ENCODE peak calls at places on chromosomes 6 and 20, in nine cellular contexts. E is NCI-H1092; W is fibroblast of lung; X is NCI-H1105; V is stimulated activated CD4-positive, alpha-beta T cell treated with anti-CD3 and anti-CD28 coated beads, TNF-alpha, amount 100 ng/mL, for 1 hour; U is SK-N-DZ; T is iris pigment epithelial cell; D is pancreas; C is GM12865. F is an unnamed sample.

GRCh38 chr6:6847591-6847990 is 259.1 kb downstream of the LY86 start:
- DNase-seq in T (no peak), C (no peak), X (no peak), U (no peak), V (no peak), D (no peak), W (no peak), E (no peak), F (no peak)

GRCh38 chr20:60210779-60211617 is 252.8 kb downstream of the CDH26 start:
- DNase-seq in U (peak), D (peak), T (peak), E (peak), V (peak), W (peak), X (peak), C (peak), F (peak)

GRCh38 chr6:3363296-3364025 is 93.4 kb downstream of the SLC22A23 start:
- DNase-seq in D (peak), C (no peak), X (peak), W (no peak), U (no peak), V (no peak), T (no peak), E (no peak), F (no peak)

GRCh38 chr20:19000071-19000470 is 186.5 kb downstream of the SCP2D1 start:
- DNase-seq in U (no peak), X (no peak), D (no peak), V (no peak), W (no peak), C (no peak), E (no peak), T (no peak), F (no peak)

GRCh38 chr6:121550491-121551010 is 115.1 kb downstream of the GJA1 start:
- DNase-seq in V (no peak), D (no peak), W (no peak), U (no peak), T (no peak), E (no peak), X (no peak), C (no peak), F (no peak)

GRCh38 chr6:10389739-10390494 is 25.0 kb downstream of the TFAP2A start:
- DNase-seq in D (no peak), T (no peak), C (no peak), V (no peak), E (no peak), U (no peak), X (no peak), W (no peak), F (no peak)

GRCh38 chr6:163711615-163712568 is 297.4 kb downstream of the QKI start:
- DNase-seq in U (peak), C (peak), V (no peak), E (peak), X (no peak), T (no peak), W (peak), D (no peak), F (no peak)

GRCh38 chr6:44052419-44053011 is 74.7 kb downstream of the MRPL14 start:
- DNase-seq in X (no peak), V (no peak), C (no peak), W (peak), T (peak), E (no peak), D (no peak), U (peak), F (no peak)

GRCh38 chr6:20707166-20707485 is 172.9 kb downstream of the CDKAL1 start:
- DNase-seq in U (no peak), C (no peak), W (no peak), E (peak), V (no peak), D (no peak), T (no peak), X (peak), F (no peak)

GRCh38 chr6:34516391-34517324 is 39.5 kb downstream of the SPDEF start:
- DNase-seq in W (no peak), T (no peak), V (no peak), E (no peak), X (no peak), C (no peak), U (no peak), D (no peak), F (no peak)

GRCh38 chr6:134814076-134814709 is 135.7 kb downstream of the ALDH8A1 start:
- DNase-seq in C (no peak), W (peak), T (peak), U (no peak), D (no peak), V (no peak), X (no peak), E (no peak), F (no peak)

GRCh38 chr20:63941282-63942060 is 14.7 kb downstream of the UCKL1 start:
- DNase-seq in W (no peak), U (no peak), X (no peak), T (no peak), V (peak), D (peak), C (peak), E (no peak), F (peak)

GRCh38 chr6:111176038-111176762 is 88.9 kb downstream of the SLC16A10 start:
- DNase-seq in W (no peak), V (no peak), D (peak), X (no peak), U (no peak), T (no peak), C (no peak), E (no peak), F (no peak)

GRCh38 chr6:10901751-10902150 is 14.9 kb downstream of the SYCP2L start:
- DNase-seq in T (no peak), W (no peak), V (no peak), C (peak), X (no peak), E (no peak), D (no peak), U (no peak), F (no peak)

GRCh38 chr6:154402081-154402780 is 45.6 kb upstream of the IPCEF1 start:
- DNase-seq in W (peak), U (no peak), V (no peak), X (no peak), C (no peak), E (no peak), T (no peak), D (no peak), F (no peak)

GRCh38 chr6:80161438-80161837 is 55.0 kb downstream of the BCKDHB start:
- DNase-seq in X (no peak), T (no peak), V (no peak), E (no peak), W (no peak), D (no peak), U (peak), C (no peak), F (no peak)

GRCh38 chr6:53287336-53288225 is 61.2 kb downstream of the ELOVL5 start:
- DNase-seq in X (no peak), U (no peak), E (peak), V (no peak), C (no peak), D (no peak), T (no peak), W (no peak), F (no peak)

GRCh38 chr20:58485326-58485725 is 29.9 kb downstream of the APCDD1L start:
- DNase-seq in T (no peak), U (no peak), V (no peak), C (no peak), W (peak), X (no peak), E (no peak), D (no peak), F (no peak)

GRCh38 chr6:168088161-168089106 is 9.4 kb upstream of the FRMD1 start:
- DNase-seq in W (peak), C (no peak), E (no peak), T (peak), X (no peak), U (peak), D (no peak), V (no peak), F (no peak)

GRCh38 chr6:135291288-135292116 is 110.4 kb downstream of the MYB start:
- DNase-seq in X (no peak), V (no peak), E (no peak), U (peak), W (no peak), C (no peak), D (no peak), T (peak), F (no peak)

F was measured in T-helper 9 cell.